ENCODE peak calls at places on chromosome 22, in four cellular contexts. Z is IMR-90, W is mesendoderm, Q is neuronal stem cell. R is an unnamed sample.

GRCh38 chr22:29742319-29742718 is 22.5 kb downstream of the CABP7 start:
- DNase-seq in Z (no peak), Q (no peak), W (no peak), R (no peak)

GRCh38 chr22:27133951-27134664 is 476.7 kb downstream of the MIAT start:
- DNase-seq in W (peak), Q (no peak), Z (peak), R (peak)

GRCh38 chr22:33831651-33832050 is 88.6 kb downstream of the LARGE1 start:
- DNase-seq in Z (no peak), W (no peak), Q (no peak), R (no peak)

GRCh38 chr22:28892175-28892731 is 8.9 kb downstream of the ZNRF3 start:
- DNase-seq in Z (no peak), W (no peak), Q (no peak), R (no peak)

GRCh38 chr22:20427104-20427944 is 10.3 kb downstream of the SCARF2 start:
- DNase-seq in W (no peak), Q (no peak), Z (no peak), R (no peak)

GRCh38 chr22:21567456-21568206 is at the start of gene UBE2L3:
- DNase-seq in Q (peak), W (peak), Z (peak), R (peak)

GRCh38 chr22:31313366-31314147 is 21.3 kb upstream of the PIK3IP1 start:
- DNase-seq in Z (peak), W (peak), Q (peak), R (peak)

GRCh38 chr22:41405588-41405987 is 23.8 kb downstream of the TEF start:
- DNase-seq in Q (no peak), Z (no peak), W (no peak), R (no peak)

GRCh38 chr22:21628386-21629261 is 1.2 kb downstream of the YDJC start:
- DNase-seq in W (no peak), Q (no peak), Z (no peak), R (no peak)

GRCh38 chr22:27919222-27919942 is at the start of gene PITPNB:
- DNase-seq in W (peak), Q (peak), Z (peak), R (peak)

GRCh38 chr22:46056169-46057041 is 79.4 kb upstream of the WNT7B start:
- DNase-seq in W (no peak), Z (no peak), Q (no peak), R (no peak)

GRCh38 chr22:50027639-50028537 is 15.3 kb upstream of the IL17REL start:
- DNase-seq in Z (peak), W (no peak), Q (no peak), R (no peak)

GRCh38 chr22:46072030-46072881 is 78.1 kb upstream of the PPARA start:
- DNase-seq in Q (no peak), Z (peak), W (peak), R (peak)

GRCh38 chr22:27217154-27217553 is 559.8 kb downstream of the MIAT start:
- DNase-seq in Q (no peak), Z (no peak), W (no peak), R (peak)

GRCh38 chr22:46105494-46106278 is 44.6 kb upstream of the PPARA start:
- DNase-seq in W (no peak), Z (peak), Q (no peak), R (peak)

GRCh38 chr22:32754413-32755041 is 47.0 kb upstream of the TIMP3 start:
- DNase-seq in Q (no peak), W (no peak), Z (peak), R (peak)

GRCh38 chr22:37686002-37686982 is at the start of gene NOL12:
- DNase-seq in W (peak), Z (peak), Q (peak), R (peak)

GRCh38 chr22:50326225-50326958 is 420 bp downstream of the DENND6B start:
- DNase-seq in Q (no peak), W (no peak), Z (no peak), R (no peak)

GRCh38 chr22:40877488-40877887 is 15.6 kb upstream of the DNAJB7 start:
- DNase-seq in Q (no peak), W (no peak), Z (no peak), R (no peak)

GRCh38 chr22:31537019-31537535 is 40.7 kb downstream of the SFI1 start:
- DNase-seq in Q (no peak), W (no peak), Z (no peak), R (no peak)

GRCh38 chr22:21796863-21797262 is 61.3 kb upstream of the YPEL1 start:
- DNase-seq in Z (no peak), W (no peak), Q (no peak), R (no peak)

GRCh38 chr22:37137903-37138665 is 11.6 kb downstream of the IL2RB start:
- DNase-seq in Q (no peak), W (no peak), Z (no peak), R (no peak)

GRCh38 chr22:36901411-36902142 is 11.9 kb upstream of the CSF2RB start:
- DNase-seq in Q (no peak), W (peak), Z (no peak), R (no peak)

GRCh38 chr22:49975543-49976389 is 15.2 kb downstream of the PIM3 start:
- DNase-seq in Q (no peak), Z (no peak), W (peak), R (no peak)

GRCh38 chr22:35064664-35065063 is 1.3 kb upstream of the ISX start:
- DNase-seq in Z (no peak), W (no peak), Q (no peak), R (no peak)

GRCh38 chr22:42932857-42933782 is 76.0 kb upstream of the ARFGAP3 start:
- DNase-seq in Z (peak), Q (no peak), W (no peak), R (no peak)

GRCh38 chr22:33656808-33657628 is 263.3 kb downstream of the LARGE1 start:
- DNase-seq in Q (no peak), W (peak), Z (no peak), R (no peak)

GRCh38 chr22:28989035-28989464 is 72.6 kb downstream of the C22orf31 start:
- DNase-seq in Q (no peak), Z (no peak), W (peak), R (no peak)

GRCh38 chr22:30413745-30414524 is 11.6 kb upstream of the MTFP1 start:
- DNase-seq in W (no peak), Q (no peak), Z (no peak), R (no peak)

GRCh38 chr22:26783886-26784285 is 126.5 kb downstream of the MIAT start:
- DNase-seq in Q (no peak), W (peak), Z (no peak), R (peak)

GRCh38 chr22:49712195-49712791 is 115.4 kb downstream of the BRD1 start:
- DNase-seq in W (peak), Q (peak), Z (no peak), R (no peak)

GRCh38 chr22:47000256-47000655 is 237.8 kb downstream of the TBC1D22A start:
- DNase-seq in Q (no peak), Z (no peak), W (no peak), R (no peak)

GRCh38 chr22:24553597-24554315 is 1.2 kb downstream of the GUCD1 start:
- DNase-seq in Z (peak), Q (no peak), W (no peak), R (peak)

GRCh38 chr22:48238966-48239365 is 1476.5 kb downstream of the TBC1D22A start:
- DNase-seq in W (peak), Z (no peak), Q (no peak), R (no peak)

DNA sequence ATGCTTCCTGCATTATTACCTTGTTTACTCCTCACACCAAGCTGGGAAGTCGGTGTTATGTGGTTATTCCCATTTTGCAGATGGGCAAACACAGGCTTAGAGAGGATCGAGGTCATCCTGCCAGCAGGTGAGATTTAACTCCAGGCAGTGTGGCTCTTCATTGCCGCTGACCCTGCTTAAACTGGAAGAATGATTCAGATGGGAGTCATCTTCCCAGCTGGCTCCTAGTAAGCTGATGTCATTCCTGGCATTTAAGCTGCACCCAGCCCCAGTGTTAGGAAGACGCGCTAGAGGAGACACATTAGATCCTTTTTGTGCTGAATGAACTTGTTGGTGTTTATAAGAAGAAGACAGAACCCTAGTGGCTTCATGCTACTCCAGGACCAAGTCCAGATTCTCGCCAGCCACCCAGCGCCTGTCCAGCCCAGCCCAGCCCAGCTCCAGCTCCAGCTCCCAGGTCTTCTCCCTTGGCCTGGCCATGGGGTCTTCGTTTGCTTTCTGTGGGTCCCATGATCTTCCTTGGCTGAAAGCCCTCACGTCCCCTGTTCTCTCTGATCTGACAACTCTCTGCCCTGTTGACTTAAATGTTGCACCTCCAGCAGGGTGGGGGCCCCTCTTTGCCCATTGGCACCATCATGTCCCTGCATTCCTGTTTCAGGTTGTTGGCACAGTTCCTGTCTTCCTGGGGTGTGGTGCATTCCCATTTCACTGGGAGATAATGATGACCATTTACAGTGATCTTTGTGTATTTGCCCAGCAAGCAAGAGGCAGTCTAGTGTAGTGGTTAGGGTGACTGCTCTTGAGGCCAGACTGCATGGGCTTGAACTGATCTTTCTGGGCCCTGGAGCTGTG is 13.6 kb downstream of the PARVB start:
- DNase-seq in Q (no peak), Z (peak), W (peak), R (peak)
- H2BK120ac ChIP-seq in Q (no peak), Z (peak), W (no peak), R (no peak)

GRCh38 chr22:25573822-25574221 is 9.3 kb downstream of the GRK3 start:
- DNase-seq in Z (no peak), W (no peak), Q (no peak), R (no peak)
- H2BK120ac ChIP-seq in Z (no peak), W (no peak), Q (no peak), R (no peak)

DNA sequence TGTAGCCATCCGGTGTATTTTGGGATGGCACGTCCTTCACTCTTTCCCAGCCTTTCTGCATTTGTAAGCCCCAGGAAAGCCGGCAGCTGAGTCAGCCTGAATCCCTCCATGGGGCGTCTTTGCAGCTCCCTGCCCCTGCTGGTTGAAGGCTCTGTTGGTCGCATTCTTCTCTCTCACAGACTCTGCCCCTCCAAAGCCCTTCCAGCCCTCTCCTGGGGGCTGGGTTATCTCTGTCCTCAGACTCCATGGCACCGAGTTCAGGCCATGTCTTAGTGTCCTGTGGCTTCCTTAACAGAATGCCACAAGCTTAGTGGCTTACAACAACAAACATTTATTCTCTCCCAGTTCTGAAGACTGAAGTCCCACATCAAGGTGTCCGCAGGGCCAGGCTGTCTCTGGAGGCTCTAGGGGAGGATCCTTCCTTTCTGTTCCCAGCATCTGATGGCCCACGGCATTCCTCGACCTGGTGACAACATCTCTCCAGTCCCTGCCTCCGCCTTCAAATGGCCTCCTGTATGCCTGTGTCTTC is 62.2 kb downstream of the BCR start:
- DNase-seq in Z (peak), Q (peak), W (peak), R (peak)
- H2BK120ac ChIP-seq in Z (no peak), Q (no peak), W (no peak), R (no peak)

DNA sequence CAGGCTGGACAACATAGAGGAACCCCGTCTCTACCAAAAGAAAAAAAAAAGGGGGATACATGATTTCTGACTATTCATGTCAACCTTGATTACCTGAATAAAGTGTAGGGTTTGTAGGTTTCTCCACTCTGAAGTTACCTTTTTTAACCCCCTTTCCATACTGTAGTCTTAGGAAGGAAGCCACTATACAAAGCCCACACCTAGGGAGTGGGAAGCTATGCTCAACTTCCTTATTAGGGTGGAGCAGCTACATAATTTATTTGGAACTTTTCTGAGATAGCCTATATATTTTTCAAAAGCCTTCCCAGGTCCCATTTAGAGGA is 579 bp upstream of the ATP6V1E1 start:
- DNase-seq in W (no peak), Q (no peak), Z (no peak), R (no peak)
- H2BK120ac ChIP-seq in W (no peak), Q (no peak), Z (peak), R (peak)

DNA sequence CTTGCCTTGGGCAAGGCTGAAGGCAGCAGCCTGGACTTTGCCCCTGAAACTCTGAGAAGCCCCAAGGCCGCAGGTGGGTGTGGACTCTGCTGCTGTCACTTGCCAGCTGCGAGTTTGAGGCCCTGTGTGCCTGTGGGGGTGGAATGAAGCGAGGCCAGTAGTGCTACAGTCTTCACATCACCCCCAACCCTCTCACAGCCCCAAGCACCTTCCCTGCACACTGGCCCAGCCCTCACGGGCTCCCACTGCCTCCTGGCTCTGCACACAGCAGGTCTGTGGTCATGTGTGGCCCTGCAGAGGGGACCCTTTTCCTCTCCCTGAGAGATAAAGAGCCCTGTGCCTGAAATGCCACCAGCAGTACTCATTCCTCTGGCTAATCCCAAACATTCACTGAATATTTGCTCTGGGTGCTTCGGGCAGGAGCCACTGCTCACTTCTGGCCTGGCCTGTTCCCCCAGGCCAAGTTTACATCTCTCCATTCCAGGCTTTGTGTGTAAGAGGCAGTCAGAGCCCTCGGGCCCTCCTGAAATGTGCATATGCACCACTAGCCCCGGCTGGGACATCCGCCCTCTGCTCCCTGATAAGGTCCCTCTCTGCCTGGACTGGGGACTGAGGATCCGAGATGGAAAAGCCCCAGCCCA is 17.7 kb downstream of the MGAT3 start:
- DNase-seq in W (peak), Q (no peak), Z (peak), R (peak)
- H2BK120ac ChIP-seq in W (peak), Q (no peak), Z (peak), R (no peak)